ENCODE peak calls at places on chromosomes 12 and 14, in five cellular contexts. One of them, this sample, is unnamed.

GRCh38 chr14:74518221-74518620 is 24.7 kb downstream of the ISCA2 start:
- DNase-seq in ovary: peak; percentile 21
- DNase-seq in SW 1271: no peak
- DNase-seq in pancreas: no peak
- DNase-seq in kidney tubule cell: no peak
- DNase-seq in this sample: peak; percentile 22

GRCh38 chr12:132674561-132674960 is 12.6 kb downstream of the POLE start:
- DNase-seq in SW 1271: no peak
- DNase-seq in ovary: no peak
- DNase-seq in kidney tubule cell: no peak
- DNase-seq in pancreas: no peak
- DNase-seq in this sample: no peak

GRCh38 chr14:77098470-77099353 is 654 bp downstream of the CIPC start:
- DNase-seq in kidney tubule cell: peak; percentile 14
- DNase-seq in SW 1271: no peak
- DNase-seq in pancreas: peak; percentile 83
- DNase-seq in ovary: peak; percentile 74
- DNase-seq in this sample: peak; percentile 72

GRCh38 chr14:91509083-91509877 is 830 bp downstream of the PPP4R3A start:
- DNase-seq in pancreas: peak; percentile 87
- DNase-seq in kidney tubule cell: peak; percentile 34
- DNase-seq in SW 1271: peak; percentile 42
- DNase-seq in ovary: peak; percentile 67
- DNase-seq in this sample: peak; percentile 33

GRCh38 chr14:90536092-90536491 is 139.3 kb downstream of the CALM1 start:
- DNase-seq in kidney tubule cell: no peak
- DNase-seq in ovary: peak; percentile 77
- DNase-seq in SW 1271: no peak
- DNase-seq in pancreas: peak; percentile 56
- DNase-seq in this sample: peak; percentile 80

GRCh38 chr14:24440606-24441399 is 1.8 kb downstream of the SDR39U1 start:
- DNase-seq in kidney tubule cell: no peak
- DNase-seq in pancreas: no peak
- DNase-seq in ovary: no peak
- DNase-seq in SW 1271: no peak
- DNase-seq in this sample: no peak

GRCh38 chr12:95648990-95649791 is 97.9 kb upstream of the USP44 start:
- DNase-seq in kidney tubule cell: peak; percentile 96
- DNase-seq in ovary: no peak
- DNase-seq in SW 1271: no peak
- DNase-seq in pancreas: no peak
- DNase-seq in this sample: no peak

GRCh38 chr12:68451261-68452091 is 119.3 kb upstream of the MDM1 start:
- DNase-seq in ovary: peak; percentile 50
- DNase-seq in kidney tubule cell: peak; percentile 31
- DNase-seq in pancreas: no peak
- DNase-seq in SW 1271: no peak
- DNase-seq in this sample: no peak

GRCh38 chr14:24213866-24214652 is 771 bp upstream of the CHMP4A start:
- DNase-seq in pancreas: no peak
- DNase-seq in SW 1271: no peak
- DNase-seq in kidney tubule cell: no peak
- DNase-seq in ovary: no peak
- DNase-seq in this sample: no peak

GRCh38 chr14:24252289-24253124 is 10.1 kb upstream of the TINF2 start:
- DNase-seq in pancreas: no peak
- DNase-seq in ovary: peak; percentile 22
- DNase-seq in kidney tubule cell: peak; percentile 30
- DNase-seq in SW 1271: no peak
- DNase-seq in this sample: no peak

GRCh38 chr12:28222081-28222700 is 31.9 kb downstream of the CCDC91 start:
- DNase-seq in pancreas: no peak
- DNase-seq in kidney tubule cell: no peak
- DNase-seq in SW 1271: no peak
- DNase-seq in ovary: no peak
- DNase-seq in this sample: no peak

GRCh38 chr14:78157855-78158436 is 12.2 kb upstream of the NRXN3 start:
- DNase-seq in kidney tubule cell: peak; percentile 47
- DNase-seq in ovary: no peak
- DNase-seq in pancreas: no peak
- DNase-seq in SW 1271: no peak
- DNase-seq in this sample: no peak

GRCh38 chr12:49920241-49920914 is 16.7 kb upstream of the FAIM2 start:
- DNase-seq in SW 1271: no peak
- DNase-seq in pancreas: no peak
- DNase-seq in kidney tubule cell: no peak
- DNase-seq in ovary: peak; percentile 34
- DNase-seq in this sample: peak; percentile 60

GRCh38 chr12:51827925-51828818 is 20.3 kb downstream of the FIGNL2 start:
- DNase-seq in pancreas: no peak
- DNase-seq in SW 1271: no peak
- DNase-seq in ovary: no peak
- DNase-seq in kidney tubule cell: peak; percentile 80
- DNase-seq in this sample: no peak

GRCh38 chr12:10069099-10069498 is 29.7 kb downstream of the CLEC1A start:
- DNase-seq in pancreas: no peak
- DNase-seq in kidney tubule cell: no peak
- DNase-seq in SW 1271: no peak
- DNase-seq in ovary: no peak
- DNase-seq in this sample: no peak

GRCh38 chr12:3207858-3208257 is 130.7 kb downstream of the TSPAN9 start:
- DNase-seq in SW 1271: no peak
- DNase-seq in kidney tubule cell: peak; percentile 68
- DNase-seq in pancreas: no peak
- DNase-seq in ovary: no peak
- DNase-seq in this sample: no peak

GRCh38 chr14:25215607-25216006 is 165.7 kb upstream of the STXBP6 start:
- DNase-seq in SW 1271: no peak
- DNase-seq in kidney tubule cell: no peak
- DNase-seq in pancreas: no peak
- DNase-seq in ovary: no peak
- DNase-seq in this sample: no peak

GRCh38 chr12:93081810-93082165 is 152.7 kb upstream of the EEA1 start:
- DNase-seq in pancreas: no peak
- DNase-seq in SW 1271: no peak
- DNase-seq in kidney tubule cell: no peak
- DNase-seq in ovary: no peak
- DNase-seq in this sample: no peak

GRCh38 chr12:60035835-60036234 is 440.0 kb downstream of the SLC16A7 start:
- DNase-seq in pancreas: no peak
- DNase-seq in SW 1271: peak; percentile 40
- DNase-seq in kidney tubule cell: peak; percentile 74
- DNase-seq in ovary: no peak
- DNase-seq in this sample: no peak

GRCh38 chr14:99682809-99683618 is 1.1 kb upstream of the CYP46A1 start:
- DNase-seq in SW 1271: peak; percentile 52
- DNase-seq in ovary: peak; percentile 90
- DNase-seq in kidney tubule cell: peak; percentile 77
- DNase-seq in pancreas: peak; percentile 94
- DNase-seq in this sample: peak; percentile 78

This sample was measured in heart left ventricle.